ENCODE peak calls at places on chromosome 17, in ten cellular contexts. One of them, this sample, is unnamed.

GRCh38 chr17:83036193-83036592 is 43.2 kb upstream of the METRNL start:
- DNase-seq in coronary artery: no peak
- DNase-seq in stimulated activated CD8-positive, alpha-beta memory T cell treated with anti-CD3 and anti-CD28 coated beads, Interleukin-2, amount 100 ng/mL, for 48 hours: no peak
- DNase-seq in sciatic nerve: peak
- DNase-seq in suprapubic skin: no peak
- DNase-seq in PC-9: no peak
- DNase-seq in LNCaP clone FGC: no peak
- DNase-seq in omental fat pad: no peak
- DNase-seq in dorsolateral prefrontal cortex: no peak
- DNase-seq in midbrain: no peak
- DNase-seq in this sample: no peak

GRCh38 chr17:46167826-46168569 is 25.2 kb downstream of the KANSL1 start:
- DNase-seq in PC-9: no peak
- DNase-seq in stimulated activated CD8-positive, alpha-beta memory T cell treated with anti-CD3 and anti-CD28 coated beads, Interleukin-2, amount 100 ng/mL, for 48 hours: no peak
- DNase-seq in sciatic nerve: no peak
- DNase-seq in dorsolateral prefrontal cortex: no peak
- DNase-seq in coronary artery: no peak
- DNase-seq in LNCaP clone FGC: peak
- DNase-seq in midbrain: no peak
- DNase-seq in omental fat pad: no peak
- DNase-seq in suprapubic skin: no peak
- DNase-seq in this sample: no peak

GRCh38 chr17:48544356-48545021 is 420 bp downstream of the HOXB2 start:
- DNase-seq in midbrain: no peak
- DNase-seq in coronary artery: peak
- DNase-seq in suprapubic skin: peak
- DNase-seq in dorsolateral prefrontal cortex: no peak
- DNase-seq in LNCaP clone FGC: no peak
- DNase-seq in omental fat pad: no peak
- DNase-seq in sciatic nerve: peak
- DNase-seq in stimulated activated CD8-positive, alpha-beta memory T cell treated with anti-CD3 and anti-CD28 coated beads, Interleukin-2, amount 100 ng/mL, for 48 hours: no peak
- DNase-seq in PC-9: no peak
- DNase-seq in this sample: peak

GRCh38 chr17:45720386-45720785 is 63.7 kb upstream of the CRHR1 start:
- DNase-seq in PC-9: no peak
- DNase-seq in coronary artery: no peak
- DNase-seq in omental fat pad: no peak
- DNase-seq in sciatic nerve: no peak
- DNase-seq in midbrain: no peak
- DNase-seq in LNCaP clone FGC: no peak
- DNase-seq in suprapubic skin: no peak
- DNase-seq in dorsolateral prefrontal cortex: no peak
- DNase-seq in stimulated activated CD8-positive, alpha-beta memory T cell treated with anti-CD3 and anti-CD28 coated beads, Interleukin-2, amount 100 ng/mL, for 48 hours: no peak
- DNase-seq in this sample: no peak

GRCh38 chr17:19538095-19539039 is 4.7 kb downstream of the SLC47A1 start:
- DNase-seq in omental fat pad: no peak
- DNase-seq in sciatic nerve: no peak
- DNase-seq in coronary artery: no peak
- DNase-seq in PC-9: no peak
- DNase-seq in midbrain: peak
- DNase-seq in suprapubic skin: no peak
- DNase-seq in LNCaP clone FGC: no peak
- DNase-seq in stimulated activated CD8-positive, alpha-beta memory T cell treated with anti-CD3 and anti-CD28 coated beads, Interleukin-2, amount 100 ng/mL, for 48 hours: no peak
- DNase-seq in dorsolateral prefrontal cortex: no peak
- DNase-seq in this sample: no peak

GRCh38 chr17:6100146-6100545 is 30.0 kb downstream of the WSCD1 start:
- DNase-seq in suprapubic skin: peak
- DNase-seq in coronary artery: no peak
- DNase-seq in omental fat pad: no peak
- DNase-seq in midbrain: no peak
- DNase-seq in stimulated activated CD8-positive, alpha-beta memory T cell treated with anti-CD3 and anti-CD28 coated beads, Interleukin-2, amount 100 ng/mL, for 48 hours: no peak
- DNase-seq in dorsolateral prefrontal cortex: peak
- DNase-seq in PC-9: no peak
- DNase-seq in LNCaP clone FGC: no peak
- DNase-seq in sciatic nerve: peak
- DNase-seq in this sample: no peak

GRCh38 chr17:7834554-7834890 is 505 bp downstream of the KDM6B start:
- DNase-seq in suprapubic skin: peak
- DNase-seq in LNCaP clone FGC: no peak
- DNase-seq in midbrain: no peak
- DNase-seq in dorsolateral prefrontal cortex: no peak
- DNase-seq in stimulated activated CD8-positive, alpha-beta memory T cell treated with anti-CD3 and anti-CD28 coated beads, Interleukin-2, amount 100 ng/mL, for 48 hours: no peak
- DNase-seq in coronary artery: peak
- DNase-seq in PC-9: peak
- DNase-seq in omental fat pad: no peak
- DNase-seq in sciatic nerve: peak
- DNase-seq in this sample: no peak

GRCh38 chr17:4230142-4230541 is 33.6 kb downstream of the ANKFY1 start:
- DNase-seq in midbrain: peak
- DNase-seq in PC-9: peak
- DNase-seq in LNCaP clone FGC: peak
- DNase-seq in stimulated activated CD8-positive, alpha-beta memory T cell treated with anti-CD3 and anti-CD28 coated beads, Interleukin-2, amount 100 ng/mL, for 48 hours: no peak
- DNase-seq in sciatic nerve: no peak
- DNase-seq in coronary artery: no peak
- DNase-seq in omental fat pad: no peak
- DNase-seq in suprapubic skin: no peak
- DNase-seq in dorsolateral prefrontal cortex: no peak
- DNase-seq in this sample: no peak

GRCh38 chr17:38597375-38597774 is 8.4 kb downstream of the SRCIN1 start:
- DNase-seq in midbrain: no peak
- DNase-seq in LNCaP clone FGC: no peak
- DNase-seq in PC-9: no peak
- DNase-seq in sciatic nerve: no peak
- DNase-seq in coronary artery: no peak
- DNase-seq in stimulated activated CD8-positive, alpha-beta memory T cell treated with anti-CD3 and anti-CD28 coated beads, Interleukin-2, amount 100 ng/mL, for 48 hours: no peak
- DNase-seq in dorsolateral prefrontal cortex: no peak
- DNase-seq in omental fat pad: no peak
- DNase-seq in suprapubic skin: no peak
- DNase-seq in this sample: no peak

GRCh38 chr17:78179372-78179771 is 7.5 kb downstream of the TK1 start:
- DNase-seq in stimulated activated CD8-positive, alpha-beta memory T cell treated with anti-CD3 and anti-CD28 coated beads, Interleukin-2, amount 100 ng/mL, for 48 hours: no peak
- DNase-seq in midbrain: no peak
- DNase-seq in sciatic nerve: no peak
- DNase-seq in suprapubic skin: peak
- DNase-seq in omental fat pad: no peak
- DNase-seq in PC-9: peak
- DNase-seq in dorsolateral prefrontal cortex: no peak
- DNase-seq in LNCaP clone FGC: no peak
- DNase-seq in coronary artery: peak
- DNase-seq in this sample: no peak

This sample was measured in GF-D8.